ENCODE peak calls at places on chromosomes 4 and X, in seven cellular contexts. U is AG04450; N is uterus; W is CD8-positive, alpha-beta T cell; O is WERI-Rb-1; G is brain microvascular endothelial cell; A is GM23338. I is an unnamed sample.

GRCh38 chr4:11608992-11609391 is 180.3 kb upstream of the HS3ST1 start:
- DNase-seq in O (no peak), N (no peak), W (no peak), U (no peak), A (no peak), G (no peak), I (no peak)

GRCh38 chrX:153387987-153388721 is 13.0 kb downstream of the PNMA6E start:
- DNase-seq in N (no peak), G (no peak), W (no peak), O (no peak), A (no peak), U (no peak), I (no peak)

GRCh38 chr4:137722910-137723309 is 190.6 kb upstream of the PCDH18 start:
- DNase-seq in U (no peak), N (no peak), W (no peak), G (no peak), O (no peak), A (no peak), I (no peak)

GRCh38 chr4:43816107-43816506 is 632.5 kb downstream of the KCTD8 start:
- DNase-seq in A (no peak), O (no peak), W (no peak), U (no peak), N (no peak), G (no peak), I (no peak)

GRCh38 chrX:7996414-7996813 is 69.2 kb upstream of the PNPLA4 start:
- DNase-seq in U (no peak), N (no peak), G (peak), A (peak), W (peak), O (peak), I (no peak)

GRCh38 chrX:108020631-108021030 is 24.2 kb upstream of the VSIG1 start:
- DNase-seq in O (no peak), N (no peak), W (no peak), G (no peak), U (no peak), A (peak), I (no peak)

GRCh38 chr4:107548211-107548905 is 171.7 kb downstream of the PAPSS1 start:
- DNase-seq in N (no peak), G (no peak), U (no peak), A (peak), W (no peak), O (no peak), I (no peak)

GRCh38 chrX:113873056-113873455 is 710.8 kb upstream of the HTR2C start:
- DNase-seq in U (no peak), N (no peak), A (no peak), O (no peak), W (no peak), G (no peak), I (no peak)

GRCh38 chr4:47531241-47531953 is 46.3 kb downstream of the ATP10D start:
- DNase-seq in O (no peak), G (peak), U (peak), N (no peak), W (peak), A (peak), I (peak)

GRCh38 chr4:147594107-147594506 is 23.1 kb upstream of the TMEM184C start:
- DNase-seq in G (no peak), A (peak), O (no peak), W (no peak), N (no peak), U (no peak), I (no peak)

GRCh38 chr4:26787461-26788340 is 72.9 kb upstream of the STIM2 start:
- DNase-seq in U (no peak), W (peak), G (peak), O (peak), A (peak), N (peak), I (peak)

GRCh38 chr4:47213971-47214370 is 182.6 kb downstream of the GABRB1 start:
- DNase-seq in N (no peak), A (no peak), U (peak), O (no peak), G (peak), W (no peak), I (peak)

GRCh38 chr4:20255823-20256222 is 4.1 kb downstream of the SLIT2 start:
- DNase-seq in U (no peak), N (no peak), O (no peak), A (peak), W (no peak), G (no peak), I (no peak)

GRCh38 chr4:8554555-8555100 is 25.6 kb upstream of the GPR78 start:
- DNase-seq in G (no peak), N (no peak), O (no peak), A (no peak), U (no peak), W (no peak), I (no peak)

GRCh38 chr4:48985976-48986653 is at the start of gene CWH43:
- DNase-seq in O (peak), W (no peak), N (no peak), A (peak), G (no peak), U (no peak), I (no peak)

GRCh38 chrX:31588355-31588754 is 516.5 kb upstream of the FTHL17 start:
- DNase-seq in N (no peak), O (no peak), G (no peak), A (no peak), W (no peak), U (no peak), I (no peak)

GRCh38 chrX:1521459-1521956 is 15.5 kb downstream of the P2RY8 start:
- DNase-seq in W (peak), N (no peak), O (no peak), A (peak), G (no peak), U (no peak), I (no peak)

GRCh38 chr4:83075696-83076095 is 38.8 kb downstream of the PLAC8 start:
- DNase-seq in U (peak), G (no peak), A (no peak), N (no peak), O (no peak), W (no peak), I (no peak)

GRCh38 chr4:182062458-182062857 is 180.7 kb upstream of the TENM3 start:
- DNase-seq in U (no peak), A (no peak), N (no peak), W (no peak), O (no peak), G (no peak), I (no peak)

GRCh38 chr4:26568446-26568994 is 15.4 kb upstream of the TBC1D19 start:
- DNase-seq in N (no peak), G (peak), A (no peak), W (no peak), U (peak), O (no peak), I (no peak)

GRCh38 chrX:71160475-71160874 is 15.8 kb downstream of the NLGN3 start:
- DNase-seq in G (no peak), O (no peak), A (no peak), N (no peak), U (no peak), W (no peak), I (no peak)

GRCh38 chr4:182010876-182011275 is 232.3 kb upstream of the TENM3 start:
- DNase-seq in O (no peak), W (no peak), U (peak), N (no peak), G (peak), A (no peak), I (no peak)

GRCh38 chr4:54525602-54526001 is 132.2 kb upstream of the KIT start:
- DNase-seq in W (no peak), G (peak), U (no peak), N (no peak), O (no peak), A (no peak), I (peak)

GRCh38 chrX:125289920-125290319 is 29.8 kb upstream of the TEX13C start:
- DNase-seq in G (no peak), U (no peak), N (no peak), W (no peak), A (no peak), O (no peak), I (no peak)

GRCh38 chr4:169070071-169070894 is 60.2 kb upstream of the CBR4 start:
- DNase-seq in U (no peak), N (peak), O (no peak), A (peak), W (no peak), G (peak), I (peak)

GRCh38 chr4:8618421-8618820 is 25.9 kb downstream of the CPZ start:
- DNase-seq in W (no peak), N (no peak), O (no peak), U (no peak), G (no peak), A (no peak), I (no peak)

GRCh38 chr4:122755675-122756074 is 23.2 kb downstream of the BBS12 start:
- DNase-seq in W (no peak), A (no peak), N (no peak), O (no peak), U (no peak), G (no peak), I (no peak)

GRCh38 chr4:175891863-175892262 is 79.8 kb upstream of the GPM6A start:
- DNase-seq in W (no peak), N (no peak), O (no peak), G (no peak), U (no peak), A (peak), I (peak)

DNA sequence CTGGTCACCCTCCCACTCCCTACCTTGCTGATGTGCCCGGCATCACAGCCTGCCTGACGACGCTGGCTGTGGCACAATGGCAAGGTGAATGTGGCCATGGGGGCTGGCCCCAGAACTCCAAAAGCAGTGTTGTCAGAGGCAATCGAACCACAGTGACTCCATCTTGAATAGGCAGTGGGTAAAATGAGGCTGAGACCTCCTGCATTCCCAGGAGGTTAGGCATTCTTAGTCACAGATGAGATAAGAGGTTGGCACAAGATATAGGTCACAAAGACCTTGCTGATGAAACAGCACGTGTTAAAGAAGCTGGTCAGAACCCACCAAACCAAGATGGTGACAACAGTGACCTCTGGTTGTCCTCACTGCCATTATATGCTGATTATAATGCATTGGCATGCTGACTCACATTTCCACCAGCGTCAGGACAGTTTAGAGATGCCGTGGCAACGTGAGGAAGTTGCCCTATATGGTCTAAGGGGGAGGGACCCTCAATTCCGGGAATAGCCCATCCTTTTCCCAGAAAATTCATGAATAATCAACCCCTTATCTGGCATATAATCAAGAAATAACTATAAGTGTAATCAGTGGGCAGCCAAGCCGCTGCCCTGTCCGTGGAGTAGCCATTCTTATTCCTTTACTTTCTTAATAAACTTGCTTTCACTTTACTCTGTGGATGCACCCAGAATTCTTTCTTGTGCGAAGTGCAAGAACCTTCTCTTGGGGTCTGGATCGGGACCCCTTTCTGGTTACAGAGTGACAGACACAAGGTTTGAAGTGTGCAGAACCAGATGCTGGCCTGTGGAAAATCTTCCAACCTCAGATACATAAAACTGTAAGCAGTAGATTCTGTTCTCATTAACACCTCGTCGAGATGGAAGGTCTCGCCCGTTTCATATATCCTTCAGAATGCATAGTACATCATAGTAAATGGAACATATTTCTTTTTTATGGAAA is 26.8 kb upstream of the CLDN24 start:
- DNase-seq in N (no peak), U (peak), A (no peak), O (no peak), G (peak), W (no peak), I (no peak)
- H3K27ac ChIP-seq in N (no peak), U (peak), A (no peak), O (no peak), G (peak), W (no peak), I (no peak)

GRCh38 chrX:134240209-134240608 is 3.2 kb downstream of the CCDC160 start:
- DNase-seq in G (no peak), N (no peak), A (peak), O (no peak), U (no peak), W (no peak), I (no peak)

GRCh38 chrX:134235236-134235635 is 1.7 kb upstream of the CCDC160 start:
- DNase-seq in N (no peak), U (no peak), O (no peak), G (no peak), A (no peak), W (no peak), I (no peak)

GRCh38 chrX:134239016-134239415 is 2.0 kb downstream of the CCDC160 start:
- DNase-seq in G (no peak), A (no peak), W (no peak), U (no peak), O (no peak), N (no peak), I (no peak)

GRCh38 chrX:134237363-134237702 is 351 bp downstream of the CCDC160 start:
- DNase-seq in G (no peak), N (no peak), A (peak), O (no peak), W (no peak), U (no peak), I (no peak)

GRCh38 chrX:134236690-134237362 is at the start of gene CCDC160:
- DNase-seq in N (peak), A (peak), O (peak), U (no peak), G (peak), W (no peak), I (no peak)
- H3K27ac ChIP-seq in N (no peak), A (no peak), O (no peak), U (no peak), G (no peak), W (no peak), I (no peak)

DNA sequence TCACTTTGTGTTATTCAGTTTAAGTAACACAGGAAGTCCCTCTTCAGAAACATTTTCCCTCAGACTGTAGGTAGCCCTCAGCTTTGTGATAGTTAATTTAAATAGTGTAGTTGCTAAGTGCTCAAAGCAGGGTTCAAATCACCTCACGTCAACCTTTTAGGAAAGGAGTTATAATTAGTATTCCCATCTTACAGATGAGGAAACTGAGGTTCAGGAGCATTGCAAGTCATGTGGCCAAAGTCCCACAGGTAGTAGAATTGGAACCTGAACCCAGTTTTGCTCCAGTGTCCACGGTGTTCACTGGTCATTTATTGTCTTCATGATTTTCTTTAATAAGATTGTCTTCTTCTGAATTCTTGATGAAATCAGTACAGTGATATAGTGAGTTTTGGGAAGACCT is 4.3 kb upstream of the DCHS2 start:
- DNase-seq in A (no peak), W (no peak), O (no peak), N (no peak), G (no peak), U (no peak), I (no peak)
- H3K27ac ChIP-seq in A (no peak), W (no peak), O (no peak), N (no peak), G (no peak), U (no peak), I (no peak)

GRCh38 chr4:126698224-126698623 is 934.5 kb upstream of the INTU start:
- DNase-seq in O (no peak), U (no peak), W (no peak), N (no peak), A (no peak), G (no peak), I (no peak)
- H3K27ac ChIP-seq in O (no peak), U (no peak), W (no peak), N (no peak), A (no peak), G (no peak), I (no peak)